ENCODE peak calls at places on chromosomes 4 and X, in four cellular contexts. J is pancreas, A is WERI-Rb-1, O is thyroid gland. Y is an unnamed sample.

GRCh38 chrX:42748067-42748850 is 29.7 kb downstream of the PPP1R2C start:
- DNase-seq in J (no peak), O (no peak), A (no peak), Y (no peak)

GRCh38 chrX:48035891-48036290 is 29.1 kb downstream of the SPACA5 start:
- DNase-seq in A (no peak), J (no peak), O (no peak), Y (no peak)

GRCh38 chr4:125994024-125994423 is 679.3 kb downstream of the FAT4 start:
- DNase-seq in J (no peak), O (no peak), A (no peak), Y (no peak)

GRCh38 chr4:161728929-161729328 is 434.9 kb downstream of the FSTL5 start:
- DNase-seq in J (no peak), O (no peak), A (no peak), Y (no peak)

GRCh38 chr4:142316913-142317312 is 529.2 kb downstream of the INPP4B start:
- DNase-seq in J (no peak), A (no peak), O (no peak), Y (no peak)

GRCh38 chrX:25125483-25125882 is 109.7 kb upstream of the ARX start:
- DNase-seq in A (no peak), O (no peak), J (no peak), Y (no peak)

GRCh38 chr4:186400676-186401075 is 134.7 kb downstream of the F11 start:
- DNase-seq in A (no peak), O (no peak), J (no peak), Y (peak)

GRCh38 chr4:36312511-36312910 is 31.1 kb downstream of the DTHD1 start:
- DNase-seq in A (peak), O (no peak), J (no peak), Y (no peak)

GRCh38 chr4:37225778-37226177 is 18.8 kb upstream of the NWD2 start:
- DNase-seq in O (no peak), A (no peak), J (no peak), Y (no peak)

GRCh38 chr4:14237911-14238310 is 610.4 kb upstream of the BOD1L1 start:
- DNase-seq in A (no peak), O (no peak), J (no peak), Y (no peak)

GRCh38 chr4:88674989-88675388 is 22.6 kb downstream of the NAP1L5 start:
- DNase-seq in J (no peak), O (no peak), A (no peak), Y (no peak)

GRCh38 chrX:113833656-113834055 is 750.2 kb upstream of the HTR2C start:
- DNase-seq in O (peak), A (no peak), J (no peak), Y (no peak)

GRCh38 chr4:182248295-182248694 is 5.1 kb downstream of the TENM3 start:
- DNase-seq in O (no peak), A (no peak), J (no peak), Y (no peak)

GRCh38 chr4:37981844-37982720 is 21.9 kb downstream of the PTTG2 start:
- DNase-seq in O (no peak), A (no peak), J (no peak), Y (no peak)

GRCh38 chr4:1798530-1799363 is 5.7 kb downstream of the FGFR3 start:
- DNase-seq in A (no peak), O (no peak), J (no peak), Y (no peak)

GRCh38 chr4:98873059-98873458 is 55.9 kb downstream of the EIF4E start:
- DNase-seq in J (no peak), O (no peak), A (no peak), Y (no peak)

GRCh38 chr4:151325320-151326246 is at the start of gene SH3D19:
- DNase-seq in A (peak), J (peak), O (peak), Y (peak)

GRCh38 chrX:151680805-151681204 is 14.5 kb upstream of the PRRG3 start:
- DNase-seq in O (peak), J (peak), A (peak), Y (peak)

GRCh38 chr4:22336822-22337221 is 179.0 kb downstream of the ADGRA3 start:
- DNase-seq in J (no peak), A (no peak), O (no peak), Y (no peak)

GRCh38 chrX:107301253-107301652 is 94.8 kb downstream of the DNAAF6 start:
- DNase-seq in A (no peak), O (no peak), J (no peak), Y (no peak)

GRCh38 chr4:141853091-141853734 is 216.8 kb downstream of the IL15 start:
- DNase-seq in O (no peak), A (no peak), J (no peak), Y (peak)

GRCh38 chr4:121182296-121182695 is 18.2 kb upstream of the TNIP3 start:
- DNase-seq in J (no peak), O (no peak), A (no peak), Y (peak)

GRCh38 chr4:120286813-120287212 is 220.2 kb upstream of the MAD2L1 start:
- DNase-seq in J (no peak), O (no peak), A (no peak), Y (no peak)

GRCh38 chr4:118175506-118175905 is 141.2 kb downstream of the NDST3 start:
- DNase-seq in O (no peak), A (no peak), J (no peak), Y (no peak)

GRCh38 chrX:123860983-123861382 is 1.1 kb downstream of the XIAP start:
- DNase-seq in O (no peak), A (no peak), J (no peak), Y (no peak)

GRCh38 chr4:100391086-100391485 is 126.7 kb downstream of the EMCN start:
- DNase-seq in A (no peak), J (no peak), O (no peak), Y (no peak)

GRCh38 chr4:111854494-111855087 is 290.7 kb upstream of the FAM241A start:
- DNase-seq in A (peak), J (no peak), O (no peak), Y (peak)

GRCh38 chr4:101171747-101172146 is 175.6 kb downstream of the PPP3CA start:
- DNase-seq in A (no peak), O (no peak), J (no peak), Y (no peak)

GRCh38 chrX:11105080-11105479 is 6.1 kb upstream of the HCCS start:
- DNase-seq in J (no peak), A (no peak), O (no peak), Y (no peak)

GRCh38 chr4:107854326-107855030 is 29.7 kb downstream of the SGMS2 start:
- DNase-seq in J (no peak), A (no peak), O (no peak), Y (peak)

GRCh38 chr4:88143504-88143903 is 14.9 kb downstream of the ABCG2 start:
- DNase-seq in J (no peak), O (no peak), A (no peak), Y (peak)

GRCh38 chr4:61273237-61273636 is 73.1 kb downstream of the ADGRL3 start:
- DNase-seq in A (no peak), O (no peak), J (no peak), Y (peak)

GRCh38 chr4:154687840-154688239 is 56.0 kb upstream of the LRAT start:
- DNase-seq in O (no peak), J (no peak), A (no peak), Y (peak)

GRCh38 chrX:107206697-107207065 is 270 bp downstream of the DNAAF6 start:
- DNase-seq in A (no peak), J (no peak), O (no peak), Y (no peak)

GRCh38 chr4:102501176-102501634 is at the start of gene NFKB1:
- DNase-seq in J (peak), A (peak), O (peak), Y (peak)

GRCh38 chr4:25795566-25796454 is 67.0 kb downstream of the SEL1L3 start:
- DNase-seq in J (no peak), A (peak), O (no peak), Y (no peak)

GRCh38 chr4:118968006-118968405 is 79.4 kb downstream of the SYNPO2 start:
- DNase-seq in J (no peak), O (peak), A (no peak), Y (peak)

GRCh38 chrX:95733426-95733825 is 951.2 kb upstream of the DIAPH2 start:
- DNase-seq in O (no peak), J (no peak), A (no peak), Y (no peak)
- H3K27ac ChIP-seq in O (no peak), J (no peak), A (no peak), Y (no peak)

GRCh38 chr4:55547461-55547770 is 707 bp upstream of the CLOCK start:
- DNase-seq in O (no peak), J (no peak), A (peak), Y (no peak)

GRCh38 chr4:55545681-55546632 is 752 bp downstream of the CLOCK start:
- DNase-seq in J (peak), A (peak), O (peak), Y (peak)

GRCh38 chr4:55545133-55545532 is 1.6 kb downstream of the CLOCK start:
- DNase-seq in A (no peak), J (no peak), O (no peak), Y (peak)

GRCh38 chr4:55546633-55547460 is at the start of gene CLOCK:
- DNase-seq in O (peak), J (peak), A (peak), Y (peak)

GRCh38 chr4:55543858-55544257 is 2.9 kb downstream of the CLOCK start:
- DNase-seq in A (no peak), O (no peak), J (no peak), Y (no peak)
- H3K27ac ChIP-seq in A (no peak), O (no peak), J (no peak), Y (no peak)

GRCh38 chrX:16290997-16291396 is 123.7 kb downstream of the MAGEB17 start:
- DNase-seq in O (no peak), A (no peak), J (no peak), Y (no peak)
- H3K27ac ChIP-seq in O (no peak), A (no peak), J (no peak), Y (no peak)

GRCh38 chr4:140242357-140243284 is 88.6 kb upstream of the MAML3 start:
- DNase-seq in J (no peak), A (no peak), O (no peak), Y (no peak)

GRCh38 chr4:140240237-140240636 is 86.3 kb upstream of the MAML3 start:
- DNase-seq in J (no peak), O (no peak), A (peak), Y (no peak)

GRCh38 chr4:140246216-140246615 is 92.2 kb upstream of the MAML3 start:
- DNase-seq in O (no peak), A (no peak), J (no peak), Y (no peak)

GRCh38 chr4:140244328-140244727 is 90.3 kb upstream of the MAML3 start:
- DNase-seq in O (no peak), J (no peak), A (no peak), Y (peak)

DNA sequence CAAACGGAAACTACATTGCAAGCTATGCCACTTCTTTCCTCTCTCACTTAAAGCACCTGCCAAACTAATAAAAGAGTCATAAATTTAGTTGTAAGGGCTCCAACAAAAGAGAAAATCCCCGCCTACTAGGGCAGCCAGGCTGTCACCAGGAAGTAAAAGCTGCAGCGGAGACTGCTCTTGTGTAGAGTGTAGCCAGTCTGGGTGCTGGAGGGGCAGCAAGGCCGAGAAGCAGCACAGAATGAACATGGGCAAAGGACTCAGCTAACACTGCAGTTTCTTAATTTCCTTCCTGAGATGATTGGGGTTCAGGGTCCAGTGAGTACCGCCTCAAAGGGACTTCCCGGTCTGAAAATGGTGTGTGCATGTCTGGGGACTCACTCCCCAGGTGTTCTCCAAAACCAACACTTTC is 89.4 kb upstream of the MAML3 start:
- DNase-seq in A (peak), J (no peak), O (peak), Y (peak)
- H3K27ac ChIP-seq in A (peak), J (peak), O (peak), Y (peak)

GRCh38 chr4:185202984-185203379 is 818 bp downstream of the CFAP97 start:
- DNase-seq in O (peak), J (no peak), A (no peak), Y (no peak)
- H3K27ac ChIP-seq in O (peak), J (peak), A (no peak), Y (peak)

GRCh38 chr4:169236901-169237626 is 33.7 kb downstream of the SH3RF1 start:
- DNase-seq in O (peak), A (no peak), J (no peak), Y (no peak)
- H3K27ac ChIP-seq in O (peak), A (no peak), J (no peak), Y (no peak)

GRCh38 chrX:133786382-133786781 is 199.0 kb downstream of the GPC3 start:
- DNase-seq in O (no peak), A (no peak), J (no peak), Y (no peak)
- H3K27ac ChIP-seq in O (no peak), A (no peak), J (no peak), Y (no peak)

GRCh38 chr4:77001907-77002306 is 52.4 kb downstream of the SEPTIN11 start:
- DNase-seq in J (no peak), A (no peak), O (peak), Y (no peak)
- H3K27ac ChIP-seq in J (no peak), A (no peak), O (peak), Y (no peak)

Y was measured in small intestine.